ENCODE peak calls at places on chromosomes 11 and 22, in six cellular contexts. B is Caco-2, Z is bronchial epithelial cell, P is A549, C is pancreas, D is tibial artery. G is an unnamed sample.

GRCh38 chr22:47928626-47929025 is 1166.2 kb downstream of the TBC1D22A start:
- DNase-seq in C (no peak), Z (no peak), B (no peak), P (no peak), D (no peak), G (no peak)

GRCh38 chr11:32962016-32962415 is 53.7 kb upstream of the DEPDC7 start:
- DNase-seq in Z (no peak), D (no peak), C (no peak), P (no peak), B (no peak), G (peak)

GRCh38 chr11:102589047-102589459 is 36.1 kb downstream of the MMP20 start:
- DNase-seq in P (no peak), B (no peak), D (no peak), C (no peak), Z (no peak), G (no peak)

GRCh38 chr11:65563606-65564005 is 5.4 kb upstream of the LTBP3 start:
- DNase-seq in D (no peak), C (no peak), Z (no peak), P (no peak), B (no peak), G (no peak)

GRCh38 chr11:35786918-35787557 is 124.5 kb downstream of the TRIM44 start:
- DNase-seq in P (no peak), B (no peak), Z (no peak), D (no peak), C (no peak), G (no peak)

GRCh38 chr11:34928960-34929680 is 12.7 kb downstream of the PDHX start:
- DNase-seq in D (no peak), P (no peak), Z (no peak), C (no peak), B (no peak), G (no peak)

GRCh38 chr22:49954354-49954753 is 6.2 kb upstream of the PIM3 start:
- DNase-seq in P (no peak), C (peak), D (no peak), B (no peak), Z (no peak), G (no peak)

GRCh38 chr22:27512283-27512761 is 289.2 kb downstream of the MN1 start:
- DNase-seq in C (peak), D (peak), Z (peak), P (peak), B (no peak), G (peak)

GRCh38 chr11:109870313-109870712 is 222.9 kb upstream of the ZC3H12C start:
- DNase-seq in B (no peak), C (no peak), P (no peak), Z (no peak), D (no peak), G (no peak)

GRCh38 chr11:17002543-17002942 is 11.7 kb downstream of the PLEKHA7 start:
- DNase-seq in D (no peak), Z (no peak), C (no peak), B (no peak), P (no peak), G (no peak)

GRCh38 chr11:85029964-85030363 is 597.2 kb downstream of the DLG2 start:
- DNase-seq in P (peak), Z (peak), D (no peak), B (no peak), C (no peak), G (no peak)

GRCh38 chr11:66050581-66051231 is 1.5 kb upstream of the SF3B2 start:
- DNase-seq in C (no peak), D (no peak), Z (no peak), P (no peak), B (no peak), G (no peak)

GRCh38 chr11:22976146-22976545 is 115.9 kb upstream of the CCDC179 start:
- DNase-seq in B (no peak), C (no peak), P (peak), Z (peak), D (peak), G (no peak)

GRCh38 chr22:30507670-30508069 is 2.2 kb upstream of the SEC14L4 start:
- DNase-seq in P (no peak), C (no peak), D (no peak), Z (no peak), B (no peak), G (no peak)

GRCh38 chr11:85889676-85890579 is 34.7 kb downstream of the CCDC83 start:
- DNase-seq in D (no peak), Z (peak), B (peak), C (no peak), P (peak), G (peak)

GRCh38 chr11:2510626-2511402 is 66.0 kb downstream of the KCNQ1 start:
- DNase-seq in B (no peak), D (peak), Z (no peak), C (no peak), P (no peak), G (no peak)

GRCh38 chr22:50613291-50613981 is 12.8 kb downstream of the MAPK8IP2 start:
- DNase-seq in C (peak), P (no peak), B (no peak), D (no peak), Z (peak), G (no peak)

GRCh38 chr11:47415949-47416472 is 7.6 kb downstream of the SLC39A13 start:
- DNase-seq in C (no peak), Z (peak), B (no peak), P (peak), D (peak), G (peak)

GRCh38 chr22:49392247-49392646 is 435.4 kb downstream of the BRD1 start:
- DNase-seq in P (no peak), Z (no peak), B (no peak), C (no peak), D (no peak), G (no peak)

GRCh38 chr11:124894606-124895430 is 2.8 kb downstream of the ROBO4 start:
- DNase-seq in B (no peak), P (no peak), C (no peak), D (no peak), Z (no peak), G (no peak)

GRCh38 chr11:19336331-19336730 is 95.6 kb upstream of the E2F8 start:
- DNase-seq in Z (no peak), B (no peak), P (no peak), D (no peak), C (no peak), G (no peak)

GRCh38 chr22:17102297-17102667 is 17.5 kb downstream of the IL17RA start:
- DNase-seq in Z (no peak), D (no peak), P (no peak), B (no peak), C (no peak), G (no peak)

GRCh38 chr22:50316114-50317065 is 8.9 kb upstream of the PLXNB2 start:
- DNase-seq in C (no peak), P (no peak), D (no peak), B (no peak), Z (no peak), G (no peak)

GRCh38 chr11:67416416-67417335 is 1.2 kb downstream of the CARNS1 start:
- DNase-seq in C (no peak), P (peak), B (no peak), D (peak), Z (peak), G (no peak)

GRCh38 chr22:47091241-47091691 is 328.8 kb downstream of the TBC1D22A start:
- DNase-seq in P (no peak), D (no peak), Z (no peak), C (no peak), B (no peak), G (no peak)

GRCh38 chr11:71272161-71272560 is 19.8 kb upstream of the SHANK2 start:
- DNase-seq in Z (no peak), P (no peak), D (no peak), B (no peak), C (no peak), G (no peak)

GRCh38 chr11:32290783-32291182 is 144.6 kb downstream of the WT1 start:
- DNase-seq in P (no peak), Z (no peak), C (no peak), B (no peak), D (no peak), G (no peak)

GRCh38 chr22:30816413-30816812 is 121.7 kb downstream of the OSBP2 start:
- DNase-seq in D (no peak), C (no peak), P (no peak), B (no peak), Z (no peak), G (no peak)

GRCh38 chr11:68044145-68044813 is 5.5 kb downstream of the TCIRG1 start:
- DNase-seq in C (peak), D (no peak), B (no peak), Z (no peak), P (no peak), G (no peak)

GRCh38 chr22:19429950-19430889 is 1.3 kb downstream of the HIRA start:
- DNase-seq in D (no peak), Z (peak), P (peak), C (no peak), B (no peak), G (peak)

DNA sequence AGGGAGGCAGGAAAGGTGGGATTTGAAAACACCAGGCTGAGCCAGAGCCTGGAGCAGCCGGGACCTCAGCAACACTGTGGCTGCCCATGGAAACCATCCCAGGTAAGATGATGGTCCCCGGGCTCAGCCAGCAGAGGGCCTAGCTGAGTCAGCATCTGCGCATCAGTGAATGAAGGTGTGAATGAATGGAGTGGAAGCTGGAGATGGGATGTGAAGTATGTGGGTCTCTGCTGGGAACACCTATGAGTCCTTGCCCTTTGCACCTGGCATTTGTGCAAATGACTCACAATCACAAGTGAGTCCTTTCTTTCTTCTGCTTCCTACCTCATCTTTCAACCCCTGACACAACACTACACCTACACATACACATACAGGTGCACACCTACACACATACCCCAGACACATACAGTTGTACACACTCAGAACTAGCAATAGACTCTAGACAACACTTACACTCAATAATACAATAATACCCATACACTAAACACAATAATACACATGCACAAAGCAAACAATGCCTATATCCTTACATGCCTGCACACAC is 62.8 kb upstream of the PRDM11 start:
- DNase-seq in B (peak), C (no peak), P (peak), Z (peak), D (no peak), G (no peak)
- H3K4me3 ChIP-seq in B (no peak), C (no peak), P (no peak), Z (no peak), D (no peak), G (no peak)

DNA sequence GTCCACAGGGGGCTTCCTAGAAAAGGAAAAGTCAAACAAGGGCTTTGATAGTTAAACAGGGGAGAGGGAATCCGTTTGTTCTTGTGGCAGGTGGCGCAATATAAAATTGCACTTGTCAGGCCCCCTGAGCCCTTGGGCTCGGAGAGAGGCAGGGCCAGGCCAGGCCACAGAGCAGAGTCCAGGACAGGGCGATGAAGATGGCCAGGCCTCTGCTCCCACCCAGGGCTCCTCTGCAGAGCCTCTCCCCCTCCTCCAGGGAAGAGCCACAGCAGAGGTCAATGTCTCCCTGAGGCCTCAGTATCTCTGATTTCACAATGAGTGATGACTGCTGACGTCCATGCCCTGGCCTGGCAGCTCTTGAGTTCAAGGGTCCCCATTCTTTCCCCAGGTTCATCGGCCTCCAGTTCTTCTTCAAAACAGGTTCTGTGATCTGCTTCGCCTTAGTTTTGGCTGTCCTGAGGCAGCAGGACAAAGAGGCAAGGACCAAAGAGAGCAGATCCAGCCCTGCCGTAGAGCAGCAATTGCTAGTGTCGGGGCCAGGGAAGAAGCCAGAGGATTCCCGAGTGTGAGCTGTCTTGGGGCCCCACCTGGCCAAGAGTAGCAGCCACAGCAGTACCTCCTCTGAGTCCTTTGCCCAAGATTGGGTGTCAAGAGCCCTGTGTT is 36.4 kb upstream of the TPBGL start:
- DNase-seq in Z (no peak), B (peak), P (no peak), C (peak), D (no peak), G (no peak)
- TF ChIP-seq CTCF in Z (no peak), B (no peak), P (no peak), C (no peak), D (no peak), G (no peak)

GRCh38 chr11:116557261-116557660 is 215.5 kb downstream of the BUD13 start:
- DNase-seq in P (no peak), B (no peak), D (no peak), C (no peak), Z (no peak), G (no peak)
- H3K4me3 ChIP-seq in P (no peak), B (no peak), D (no peak), C (no peak), Z (no peak), G (no peak)

GRCh38 chr11:97880209-97880608 is 1140.5 kb upstream of the CNTN5 start:
- DNase-seq in D (no peak), B (no peak), P (no peak), Z (no peak), C (no peak), G (no peak)
- TF ChIP-seq CTCF in D (no peak), B (no peak), P (no peak), Z (no peak), C (no peak), G (no peak)

GRCh38 chr22:20922141-20922751 is 5.0 kb downstream of the CRKL start:
- DNase-seq in B (no peak), Z (no peak), P (no peak), D (no peak), C (no peak), G (no peak)
- H3K4me3 ChIP-seq in B (no peak), Z (no peak), P (no peak), D (no peak), C (no peak), G (no peak)

GRCh38 chr11:116607027-116607426 is 165.8 kb downstream of the BUD13 start:
- DNase-seq in B (no peak), D (no peak), P (no peak), C (no peak), Z (no peak), G (no peak)

GRCh38 chr11:116603783-116604323 is 168.9 kb downstream of the BUD13 start:
- DNase-seq in P (no peak), C (no peak), B (no peak), Z (no peak), D (no peak), G (no peak)

GRCh38 chr11:116602637-116602942 is 170.2 kb downstream of the BUD13 start:
- DNase-seq in Z (no peak), P (no peak), C (no peak), B (no peak), D (no peak), G (no peak)

GRCh38 chr11:116606060-116606459 is 166.7 kb downstream of the BUD13 start:
- DNase-seq in Z (no peak), P (no peak), C (no peak), D (no peak), B (no peak), G (no peak)

DNA sequence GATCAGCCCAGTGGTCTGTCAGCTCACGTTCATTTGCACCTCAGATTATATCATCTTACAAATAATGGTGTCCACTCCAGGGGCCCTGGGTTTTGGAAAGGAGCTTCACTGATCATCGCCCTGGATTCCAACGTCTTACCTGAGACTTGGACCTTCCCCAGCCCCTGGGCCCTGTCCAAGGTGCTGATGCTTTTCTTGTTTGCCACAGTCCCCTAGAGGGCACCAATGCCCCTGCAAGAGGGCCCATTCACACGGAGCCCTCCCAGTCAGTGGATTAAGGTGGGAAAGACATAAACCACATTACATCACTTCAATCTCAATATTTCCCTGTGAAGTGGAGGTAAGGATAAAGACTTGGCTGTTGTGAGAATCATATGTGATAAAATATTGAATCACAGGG is 167.2 kb downstream of the BUD13 start:
- DNase-seq in P (peak), D (no peak), C (no peak), B (peak), Z (peak), G (no peak)
- TF ChIP-seq CTCF in P (peak), D (no peak), C (peak), B (peak), Z (peak), G (peak)

GRCh38 chr11:61168292-61168691 is 7.1 kb upstream of the VPS37C start:
- DNase-seq in D (no peak), C (no peak), B (no peak), P (no peak), Z (no peak), G (no peak)

GRCh38 chr11:61162092-61162935 is 1.1 kb upstream of the VPS37C start:
- DNase-seq in D (no peak), P (peak), Z (peak), C (peak), B (peak), G (no peak)

GRCh38 chr11:61163714-61164609 is 2.7 kb upstream of the VPS37C start:
- DNase-seq in B (no peak), C (no peak), Z (no peak), P (no peak), D (no peak), G (no peak)

GRCh38 chr11:61161190-61162091 is at the start of gene VPS37C:
- DNase-seq in D (peak), Z (peak), C (peak), P (peak), B (peak), G (peak)

DNA sequence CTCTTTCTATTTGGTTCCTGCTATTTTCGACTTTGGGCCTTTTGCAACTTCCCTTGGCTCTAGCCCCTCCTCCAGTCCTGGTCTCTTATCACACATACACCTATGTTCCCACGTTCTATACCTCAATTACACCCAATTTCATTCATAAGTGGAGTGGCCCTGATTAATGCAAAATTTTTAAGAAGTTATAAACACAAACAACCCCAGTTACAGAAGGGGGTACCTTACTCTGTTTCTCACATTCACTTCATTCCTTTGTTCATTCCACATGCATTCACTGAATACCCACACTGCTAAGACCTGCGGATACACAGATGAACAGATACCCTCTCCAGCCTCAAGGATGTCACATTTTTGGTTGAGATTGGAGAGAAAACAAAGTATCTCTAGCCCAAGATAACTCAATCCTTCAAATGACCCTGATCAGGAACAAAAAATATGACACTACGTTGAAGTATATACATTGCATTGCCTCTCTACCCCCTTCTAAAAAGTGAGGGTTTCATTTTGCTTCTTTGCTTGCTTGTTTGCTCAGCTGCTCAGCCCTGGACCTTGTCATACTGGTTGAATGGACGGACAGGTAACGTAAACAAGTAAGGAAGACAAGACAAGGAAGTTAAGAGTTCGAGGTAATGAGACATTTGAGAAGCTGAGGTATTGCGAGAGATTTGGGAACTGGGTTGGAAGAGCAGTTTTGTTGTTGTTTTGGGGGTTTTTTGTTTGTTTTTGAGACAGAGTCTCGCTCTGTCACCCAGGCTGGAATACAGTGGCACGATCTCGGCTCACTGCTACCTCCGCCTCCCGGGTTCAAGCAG is 3.6 kb upstream of the VPS37C start:
- DNase-seq in Z (peak), D (no peak), C (no peak), P (no peak), B (peak), G (no peak)
- H3K4me3 ChIP-seq in Z (no peak), D (no peak), C (no peak), P (no peak), B (no peak), G (no peak)

GRCh38 chr11:77107950-77108349 is 5.3 kb downstream of the OMP start:
- DNase-seq in B (no peak), Z (peak), C (peak), P (peak), D (peak), G (peak)
- TF ChIP-seq CTCF in B (no peak), Z (no peak), C (no peak), P (no peak), D (no peak), G (no peak)